ENCODE peak calls at places on chromosomes 4 and X, in six cellular contexts. One of them, this sample, is unnamed.

GRCh38 chrX:38558681-38559080 is 2.7 kb upstream of the TSPAN7 start:
- DNase-seq in heart left ventricle: no peak
- DNase-seq in suprapubic skin: no peak
- DNase-seq in GM06990: no peak
- DNase-seq in Caco-2: no peak
- DNase-seq in AG10803: no peak
- DNase-seq in this sample: no peak

GRCh38 chr4:99402765-99403164 is 32.4 kb downstream of the ADH7 start:
- DNase-seq in suprapubic skin: no peak
- DNase-seq in GM06990: no peak
- DNase-seq in heart left ventricle: no peak
- DNase-seq in AG10803: no peak
- DNase-seq in Caco-2: no peak
- DNase-seq in this sample: no peak

GRCh38 chr4:94695389-94695788 is 62.4 kb upstream of the BMPR1B start:
- DNase-seq in heart left ventricle: no peak
- DNase-seq in Caco-2: no peak
- DNase-seq in GM06990: no peak
- DNase-seq in AG10803: no peak
- DNase-seq in suprapubic skin: no peak
- DNase-seq in this sample: no peak

GRCh38 chr4:157804986-157805385 is 367.8 kb downstream of the GASK1B start:
- DNase-seq in Caco-2: peak; percentile 18
- DNase-seq in AG10803: no peak
- DNase-seq in GM06990: no peak
- DNase-seq in heart left ventricle: no peak
- DNase-seq in suprapubic skin: no peak
- DNase-seq in this sample: no peak

GRCh38 chr4:145171919-145172318 is 8.5 kb downstream of the OTUD4 start:
- DNase-seq in heart left ventricle: no peak
- DNase-seq in suprapubic skin: no peak
- DNase-seq in Caco-2: no peak
- DNase-seq in AG10803: no peak
- DNase-seq in GM06990: no peak
- DNase-seq in this sample: no peak

GRCh38 chr4:65918872-65919271 is 248.6 kb upstream of the EPHA5 start:
- DNase-seq in suprapubic skin: no peak
- DNase-seq in AG10803: no peak
- DNase-seq in GM06990: no peak
- DNase-seq in heart left ventricle: no peak
- DNase-seq in Caco-2: no peak
- DNase-seq in this sample: no peak

GRCh38 chrX:10579018-10579752 is 41.2 kb downstream of the MID1 start:
- DNase-seq in GM06990: no peak
- DNase-seq in suprapubic skin: no peak
- DNase-seq in Caco-2: peak; percentile 58
- DNase-seq in heart left ventricle: no peak
- DNase-seq in AG10803: peak; percentile 61
- DNase-seq in this sample: no peak

GRCh38 chr4:2058264-2059033 is 678 bp upstream of the NAT8L start:
- DNase-seq in suprapubic skin: peak; percentile 55
- DNase-seq in heart left ventricle: no peak
- DNase-seq in AG10803: no peak
- DNase-seq in Caco-2: peak; percentile 30
- DNase-seq in GM06990: no peak
- DNase-seq in this sample: no peak

GRCh38 chr4:30720021-30720655 is at the start of gene PCDH7:
- DNase-seq in AG10803: no peak
- DNase-seq in suprapubic skin: no peak
- DNase-seq in Caco-2: peak; percentile 44
- DNase-seq in GM06990: peak; percentile 12
- DNase-seq in heart left ventricle: peak; percentile 28
- DNase-seq in this sample: no peak

GRCh38 chr4:74755486-74755885 is 38.8 kb downstream of the BTC start:
- DNase-seq in suprapubic skin: no peak
- DNase-seq in GM06990: no peak
- DNase-seq in AG10803: no peak
- DNase-seq in Caco-2: no peak
- DNase-seq in heart left ventricle: no peak
- DNase-seq in this sample: peak; percentile 59

GRCh38 chr4:147865926-147866325 is 134.0 kb downstream of the ARHGAP10 start:
- DNase-seq in GM06990: no peak
- DNase-seq in suprapubic skin: no peak
- DNase-seq in AG10803: no peak
- DNase-seq in Caco-2: no peak
- DNase-seq in heart left ventricle: no peak
- DNase-seq in this sample: no peak

GRCh38 chr4:71125137-71125536 is 131.7 kb downstream of the DCK start:
- DNase-seq in suprapubic skin: no peak
- DNase-seq in Caco-2: no peak
- DNase-seq in heart left ventricle: no peak
- DNase-seq in GM06990: no peak
- DNase-seq in AG10803: no peak
- DNase-seq in this sample: no peak

GRCh38 chrX:71618787-71619186 is 476 bp upstream of the CXCR3 start:
- DNase-seq in heart left ventricle: no peak
- DNase-seq in AG10803: no peak
- DNase-seq in suprapubic skin: no peak
- DNase-seq in GM06990: no peak
- DNase-seq in Caco-2: no peak
- DNase-seq in this sample: no peak

GRCh38 chr4:78059524-78059889 is 2.4 kb downstream of the FRAS1 start:
- DNase-seq in suprapubic skin: peak; percentile 66
- DNase-seq in heart left ventricle: peak; percentile 26
- DNase-seq in GM06990: no peak
- DNase-seq in Caco-2: peak; percentile 78
- DNase-seq in AG10803: peak; percentile 85
- DNase-seq in this sample: no peak

GRCh38 chr4:78056265-78057129 is 626 bp upstream of the FRAS1 start:
- DNase-seq in GM06990: peak; percentile 37
- DNase-seq in suprapubic skin: peak; percentile 79
- DNase-seq in Caco-2: peak; percentile 70
- DNase-seq in AG10803: peak; percentile 56
- DNase-seq in heart left ventricle: peak; percentile 79
- DNase-seq in this sample: no peak

GRCh38 chr4:78057600-78058560 is 757 bp downstream of the FRAS1 start:
- DNase-seq in GM06990: peak; percentile 30
- DNase-seq in suprapubic skin: peak; percentile 76
- DNase-seq in Caco-2: peak; percentile 58
- DNase-seq in AG10803: peak; percentile 42
- DNase-seq in heart left ventricle: peak; percentile 42
- DNase-seq in this sample: peak; percentile 90

GRCh38 chr4:78058591-78059523 is 1.7 kb downstream of the FRAS1 start:
- DNase-seq in heart left ventricle: peak; percentile 32
- DNase-seq in GM06990: peak; percentile 14
- DNase-seq in suprapubic skin: peak; percentile 68
- DNase-seq in Caco-2: peak; percentile 60
- DNase-seq in AG10803: peak; percentile 27
- DNase-seq in this sample: no peak

GRCh38 chr4:78057135-78057599 is at the start of gene FRAS1:
- DNase-seq in AG10803: peak; percentile 10
- DNase-seq in GM06990: peak; percentile 20
- DNase-seq in heart left ventricle: peak; percentile 43
- DNase-seq in Caco-2: peak; percentile 59
- DNase-seq in suprapubic skin: peak; percentile 63
- DNase-seq in this sample: peak; percentile 86
- TF ChIP-seq CTCF in AG10803: peak; percentile 8
- TF ChIP-seq CTCF in GM06990: no peak
- TF ChIP-seq CTCF in heart left ventricle: no peak
- TF ChIP-seq CTCF in Caco-2: peak; percentile 9
- TF ChIP-seq CTCF in suprapubic skin: no peak
- TF ChIP-seq CTCF in this sample: peak; percentile 49

DNA sequence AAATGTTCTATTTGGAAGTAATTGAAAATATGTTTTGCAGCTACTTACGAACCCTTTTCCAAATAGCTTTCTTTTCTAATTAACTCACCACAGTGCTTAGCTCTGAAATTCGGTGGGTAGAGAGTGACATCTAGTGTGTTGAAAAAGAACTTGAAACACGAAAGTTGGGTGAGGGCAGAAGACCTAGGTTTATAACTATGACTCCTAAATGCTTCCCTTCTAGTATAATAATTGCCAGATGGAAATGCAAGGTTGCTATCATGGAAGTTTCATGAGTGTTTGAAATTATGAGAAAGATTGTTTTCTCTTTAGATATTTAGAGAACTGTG is 77.2 kb upstream of the NOCT start:
- DNase-seq in Caco-2: peak; percentile 44
- DNase-seq in heart left ventricle: no peak
- DNase-seq in GM06990: no peak
- DNase-seq in suprapubic skin: no peak
- DNase-seq in AG10803: peak; percentile 46
- DNase-seq in this sample: no peak
- TF ChIP-seq CTCF in Caco-2: peak; percentile 50
- TF ChIP-seq CTCF in heart left ventricle: no peak
- TF ChIP-seq CTCF in GM06990: peak; percentile 35
- TF ChIP-seq CTCF in suprapubic skin: peak; percentile 14
- TF ChIP-seq CTCF in AG10803: peak; percentile 62
- TF ChIP-seq CTCF in this sample: peak; percentile 86

GRCh38 chrX:114272096-114272686 is 311.7 kb upstream of the HTR2C start:
- DNase-seq in suprapubic skin: no peak
- DNase-seq in AG10803: no peak
- DNase-seq in Caco-2: no peak
- DNase-seq in GM06990: no peak
- DNase-seq in heart left ventricle: no peak
- DNase-seq in this sample: no peak
- TF ChIP-seq CTCF in suprapubic skin: no peak
- TF ChIP-seq CTCF in AG10803: no peak
- TF ChIP-seq CTCF in Caco-2: no peak
- TF ChIP-seq CTCF in GM06990: no peak
- TF ChIP-seq CTCF in heart left ventricle: no peak
- TF ChIP-seq CTCF in this sample: no peak

GRCh38 chr4:8585186-8585585 is 5.0 kb downstream of the GPR78 start:
- DNase-seq in AG10803: no peak
- DNase-seq in heart left ventricle: no peak
- DNase-seq in GM06990: no peak
- DNase-seq in Caco-2: peak; percentile 49
- DNase-seq in suprapubic skin: peak; percentile 49
- DNase-seq in this sample: no peak
- TF ChIP-seq CTCF in AG10803: no peak
- TF ChIP-seq CTCF in heart left ventricle: no peak
- TF ChIP-seq CTCF in GM06990: peak; percentile 25
- TF ChIP-seq CTCF in Caco-2: peak; percentile 45
- TF ChIP-seq CTCF in suprapubic skin: no peak
- TF ChIP-seq CTCF in this sample: no peak

GRCh38 chrX:108537005-108537404 is 97.4 kb downstream of the COL4A5 start:
- DNase-seq in GM06990: no peak
- DNase-seq in Caco-2: peak; percentile 36
- DNase-seq in heart left ventricle: no peak
- DNase-seq in suprapubic skin: no peak
- DNase-seq in AG10803: peak; percentile 17
- DNase-seq in this sample: no peak
- TF ChIP-seq CTCF in GM06990: peak; percentile 71
- TF ChIP-seq CTCF in Caco-2: peak; percentile 53
- TF ChIP-seq CTCF in heart left ventricle: peak; percentile 41
- TF ChIP-seq CTCF in suprapubic skin: peak; percentile 30
- TF ChIP-seq CTCF in AG10803: peak; percentile 68
- TF ChIP-seq CTCF in this sample: peak; percentile 97

GRCh38 chrX:106692425-106693075 is 34.0 kb upstream of the RNF128 start:
- DNase-seq in Caco-2: peak; percentile 74
- DNase-seq in GM06990: no peak
- DNase-seq in heart left ventricle: no peak
- DNase-seq in suprapubic skin: no peak
- DNase-seq in AG10803: no peak
- DNase-seq in this sample: no peak
- TF ChIP-seq CTCF in Caco-2: peak; percentile 14
- TF ChIP-seq CTCF in GM06990: no peak
- TF ChIP-seq CTCF in heart left ventricle: no peak
- TF ChIP-seq CTCF in suprapubic skin: no peak
- TF ChIP-seq CTCF in AG10803: no peak
- TF ChIP-seq CTCF in this sample: no peak

GRCh38 chrX:130264573-130264972 is 4.1 kb downstream of the ZNF280C start:
- DNase-seq in Caco-2: no peak
- DNase-seq in AG10803: no peak
- DNase-seq in suprapubic skin: no peak
- DNase-seq in GM06990: no peak
- DNase-seq in heart left ventricle: no peak
- DNase-seq in this sample: no peak

GRCh38 chrX:130263016-130263415 is 5.7 kb downstream of the ZNF280C start:
- DNase-seq in Caco-2: no peak
- DNase-seq in heart left ventricle: no peak
- DNase-seq in suprapubic skin: no peak
- DNase-seq in GM06990: no peak
- DNase-seq in AG10803: peak; percentile 59
- DNase-seq in this sample: no peak

GRCh38 chrX:130268500-130269170 is at the start of gene ZNF280C:
- DNase-seq in heart left ventricle: peak; percentile 87
- DNase-seq in Caco-2: peak; percentile 92
- DNase-seq in AG10803: peak; percentile 91
- DNase-seq in GM06990: peak; percentile 94
- DNase-seq in suprapubic skin: peak; percentile 90
- DNase-seq in this sample: peak; percentile 96
- TF ChIP-seq CTCF in heart left ventricle: peak; percentile 4
- TF ChIP-seq CTCF in Caco-2: peak; percentile 38
- TF ChIP-seq CTCF in AG10803: peak; percentile 43
- TF ChIP-seq CTCF in GM06990: peak; percentile 27
- TF ChIP-seq CTCF in suprapubic skin: no peak
- TF ChIP-seq CTCF in this sample: peak; percentile 65

DNA sequence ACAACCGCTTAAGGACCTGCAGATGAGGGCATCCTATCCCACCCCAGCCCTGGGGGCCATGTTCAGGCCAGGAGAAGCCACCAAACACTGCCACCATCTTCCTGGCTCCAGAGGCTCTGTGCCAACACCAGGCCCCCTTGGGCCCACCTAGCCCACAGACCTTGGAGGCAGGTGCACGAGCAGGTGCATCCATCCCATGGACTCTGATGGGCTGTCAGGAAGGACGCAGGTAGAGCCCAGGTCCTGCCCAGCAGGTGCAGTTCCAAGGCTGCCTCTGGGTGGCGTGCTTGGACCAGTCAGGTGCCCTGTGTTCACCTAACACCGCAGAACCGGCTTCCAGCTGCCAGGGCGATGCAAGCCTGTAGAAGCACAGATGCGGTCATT is 22.8 kb upstream of the PDE6B start:
- DNase-seq in Caco-2: peak; percentile 78
- DNase-seq in heart left ventricle: no peak
- DNase-seq in AG10803: no peak
- DNase-seq in GM06990: peak; percentile 35
- DNase-seq in suprapubic skin: no peak
- DNase-seq in this sample: peak; percentile 69
- TF ChIP-seq CTCF in Caco-2: peak; percentile 42
- TF ChIP-seq CTCF in heart left ventricle: peak; percentile 17
- TF ChIP-seq CTCF in AG10803: peak; percentile 3
- TF ChIP-seq CTCF in GM06990: peak; percentile 14
- TF ChIP-seq CTCF in suprapubic skin: peak; percentile 67
- TF ChIP-seq CTCF in this sample: peak; percentile 42